ENCODE peak calls at places on chromosomes 3 and 15, in ten cellular contexts. C is mucosa of descending colon, J is Panc1, N is neuronal stem cell, D is AG04450, O is AG09309, B is foreskin fibroblast, Q is uterus, F is MM.1S, H is AG04449. U is an unnamed sample.

GRCh38 chr3:126816956-126817777 is 113.1 kb downstream of the CHCHD6 start:
- DNase-seq in C (no peak), J (no peak), N (no peak), D (no peak), O (no peak), B (peak), Q (no peak), F (peak), H (no peak), U (peak)

GRCh38 chr15:67146214-67146613 is 80.8 kb downstream of the SMAD3 start:
- DNase-seq in C (peak), J (no peak), N (no peak), D (peak), O (no peak), B (peak), Q (peak), F (no peak), H (no peak), U (peak)

GRCh38 chr15:64096486-64097431 is 977 bp downstream of the SNX1 start:
- DNase-seq in C (no peak), J (no peak), N (no peak), D (no peak), O (no peak), B (peak), Q (no peak), F (peak), H (no peak), U (peak)

GRCh38 chr3:45712434-45713110 is 23.4 kb downstream of the SACM1L start:
- DNase-seq in C (no peak), J (no peak), N (no peak), D (no peak), O (no peak), B (no peak), Q (no peak), F (no peak), H (no peak), U (no peak)

GRCh38 chr15:64895285-64896065 is 16.2 kb upstream of the ANKDD1A start:
- DNase-seq in C (no peak), J (no peak), N (no peak), D (no peak), O (no peak), B (peak), Q (no peak), F (peak), H (no peak), U (peak)

GRCh38 chr15:65177901-65178300 is 7.2 kb downstream of the CLPX start:
- DNase-seq in C (no peak), J (no peak), N (no peak), D (no peak), O (no peak), B (no peak), Q (no peak), F (no peak), H (no peak), U (peak)

GRCh38 chr3:171225698-171226097 is 199.2 kb upstream of the SLC2A2 start:
- DNase-seq in C (no peak), J (no peak), N (no peak), D (no peak), O (peak), B (peak), Q (no peak), F (peak), H (peak), U (peak)

GRCh38 chr3:12810013-12810780 is 13.7 kb downstream of the CAND2 start:
- DNase-seq in C (peak), J (no peak), N (peak), D (peak), O (peak), B (peak), Q (peak), F (peak), H (peak), U (peak)

GRCh38 chr3:130081371-130081881 is at the start of gene ALG1L2:
- DNase-seq in C (no peak), J (no peak), N (no peak), D (no peak), O (no peak), B (no peak), Q (no peak), F (no peak), H (no peak), U (peak)

GRCh38 chr15:33094336-33094735 is 100.2 kb downstream of the FMN1 start:
- DNase-seq in C (no peak), J (no peak), N (no peak), D (no peak), O (no peak), B (peak), Q (no peak), F (no peak), H (no peak), U (peak)

GRCh38 chr3:5036858-5037257 is 57.6 kb downstream of the BHLHE40 start:
- DNase-seq in C (no peak), J (no peak), N (no peak), D (no peak), O (no peak), B (no peak), Q (no peak), F (no peak), H (no peak), U (no peak)

DNA sequence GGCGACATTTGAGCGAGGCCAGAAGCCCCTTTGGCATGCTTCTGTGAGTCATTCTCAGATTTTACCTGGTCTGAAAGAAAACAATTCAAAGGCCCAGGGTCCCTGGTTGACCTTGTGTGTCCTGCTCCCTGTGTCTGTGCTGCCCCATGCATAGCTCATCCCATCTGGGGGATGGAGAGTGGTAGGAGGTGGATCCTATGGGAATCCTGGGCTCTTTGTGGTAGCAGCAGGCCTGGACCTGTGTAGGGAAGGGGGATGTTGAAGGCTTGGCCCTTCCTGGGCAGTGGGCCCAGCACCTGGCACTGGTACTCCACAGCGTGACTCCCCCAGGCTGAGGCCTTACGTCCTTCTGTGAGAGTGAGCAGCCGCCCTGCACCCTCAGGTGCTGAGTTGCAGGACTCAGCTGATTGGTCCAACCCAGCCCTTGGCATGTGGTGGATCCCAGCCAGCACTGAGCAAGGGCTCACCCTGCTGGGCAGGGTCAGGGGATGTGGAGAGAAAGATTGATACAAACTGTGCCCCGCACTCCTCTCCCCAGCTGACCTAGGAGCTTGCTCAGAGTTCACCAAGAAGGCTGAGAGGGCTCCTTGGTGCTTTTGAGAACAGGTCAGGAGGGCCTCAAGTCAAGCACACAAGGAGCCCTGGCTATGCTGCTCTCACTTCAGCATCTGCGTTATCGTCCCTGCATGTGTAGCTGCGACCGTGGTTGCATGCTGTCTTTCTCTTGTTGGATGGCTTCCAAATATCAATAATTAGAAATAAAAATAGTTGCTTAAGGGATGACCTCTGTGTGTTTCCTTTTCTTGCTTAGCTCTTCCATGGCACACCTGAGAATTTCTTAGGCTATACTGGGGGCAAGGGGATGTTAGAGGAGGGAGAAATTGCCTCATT is 21.4 kb upstream of the JMJD7 start:
- DNase-seq in C (no peak), J (no peak), N (no peak), D (no peak), O (no peak), B (no peak), Q (no peak), F (no peak), H (no peak), U (no peak)
- H3K4me3 ChIP-seq in C (no peak), J (no peak), N (no peak), D (no peak), O (no peak), B (no peak), Q (no peak), F (no peak), H (no peak), U (no peak)

GRCh38 chr3:71504250-71505036 is 79.1 kb downstream of the FOXP1 start:
- DNase-seq in C (no peak), J (no peak), N (no peak), D (peak), O (peak), B (peak), Q (no peak), F (no peak), H (peak), U (peak)
- H3K4me3 ChIP-seq in C (no peak), J (no peak), N (no peak), D (peak), O (peak), B (peak), Q (no peak), F (no peak), H (peak), U (peak)

DNA sequence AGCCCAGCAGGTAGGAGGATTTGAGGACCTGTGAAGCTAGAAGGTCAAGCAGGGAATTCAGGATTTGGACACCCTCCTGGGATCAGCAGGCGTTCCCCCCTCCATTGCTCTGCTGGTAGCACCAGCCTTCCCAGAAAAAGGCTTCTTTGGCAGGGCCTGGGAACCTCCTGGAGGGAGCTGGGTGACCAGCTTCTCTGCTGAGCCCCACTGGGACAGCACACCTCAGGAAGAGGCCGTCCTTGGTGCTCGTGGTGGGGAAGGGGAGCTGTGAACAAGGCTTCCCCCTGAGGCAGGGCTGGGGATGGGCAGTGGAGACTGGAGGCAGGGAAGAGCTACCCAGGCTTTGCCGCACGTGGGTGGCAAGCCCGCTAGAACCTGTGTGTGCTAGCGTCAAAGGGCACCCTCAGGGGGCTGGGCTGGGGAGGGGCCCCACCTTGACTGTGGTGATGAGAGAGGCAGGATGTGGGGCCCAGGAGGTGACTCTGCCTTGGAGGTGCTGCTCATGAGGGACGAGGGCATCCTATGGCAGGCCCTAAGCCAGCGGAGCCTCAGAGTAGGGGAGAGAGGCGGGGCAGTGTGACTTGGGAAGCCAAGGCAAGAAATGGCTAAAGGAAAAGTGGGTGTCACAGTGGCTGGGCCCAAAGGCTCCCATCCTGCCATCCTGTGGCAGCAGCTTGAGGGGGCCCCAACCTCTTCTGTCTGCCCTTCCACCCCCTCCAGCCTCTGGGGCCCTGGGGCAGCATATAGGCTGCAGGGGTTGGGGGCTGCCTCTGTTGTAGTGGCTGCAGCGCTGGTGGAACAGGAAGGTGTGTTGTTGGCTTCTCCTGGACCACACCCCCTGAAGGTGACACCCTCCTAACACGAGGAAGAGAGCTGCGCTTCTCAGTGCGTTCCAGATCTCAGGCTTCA is 20.7 kb downstream of the KLF13 start:
- DNase-seq in C (peak), J (no peak), N (no peak), D (no peak), O (no peak), B (no peak), Q (no peak), F (no peak), H (no peak), U (no peak)
- H3K4me3 ChIP-seq in C (no peak), J (no peak), N (no peak), D (no peak), O (no peak), B (no peak), Q (no peak), F (peak), H (no peak), U (no peak)

GRCh38 chr3:197545111-197545510 is 10.7 kb downstream of the BDH1 start:
- DNase-seq in C (no peak), J (no peak), N (no peak), D (no peak), O (no peak), B (no peak), Q (no peak), F (no peak), H (no peak), U (no peak)

GRCh38 chr3:197547206-197547605 is 8.6 kb downstream of the BDH1 start:
- DNase-seq in C (no peak), J (no peak), N (no peak), D (no peak), O (no peak), B (no peak), Q (no peak), F (no peak), H (no peak), U (no peak)

GRCh38 chr3:197549261-197549885 is 6.4 kb downstream of the BDH1 start:
- DNase-seq in C (no peak), J (no peak), N (no peak), D (no peak), O (no peak), B (no peak), Q (no peak), F (no peak), H (no peak), U (no peak)

GRCh38 chr3:197546307-197547085 is 9.3 kb downstream of the BDH1 start:
- DNase-seq in C (no peak), J (no peak), N (no peak), D (no peak), O (no peak), B (no peak), Q (no peak), F (no peak), H (no peak), U (no peak)

GRCh38 chr3:197547618-197548017 is 8.2 kb downstream of the BDH1 start:
- DNase-seq in C (no peak), J (no peak), N (no peak), D (no peak), O (no peak), B (no peak), Q (no peak), F (no peak), H (no peak), U (no peak)
- H3K4me3 ChIP-seq in C (no peak), J (no peak), N (no peak), D (no peak), O (no peak), B (no peak), Q (no peak), F (no peak), H (no peak), U (no peak)

DNA sequence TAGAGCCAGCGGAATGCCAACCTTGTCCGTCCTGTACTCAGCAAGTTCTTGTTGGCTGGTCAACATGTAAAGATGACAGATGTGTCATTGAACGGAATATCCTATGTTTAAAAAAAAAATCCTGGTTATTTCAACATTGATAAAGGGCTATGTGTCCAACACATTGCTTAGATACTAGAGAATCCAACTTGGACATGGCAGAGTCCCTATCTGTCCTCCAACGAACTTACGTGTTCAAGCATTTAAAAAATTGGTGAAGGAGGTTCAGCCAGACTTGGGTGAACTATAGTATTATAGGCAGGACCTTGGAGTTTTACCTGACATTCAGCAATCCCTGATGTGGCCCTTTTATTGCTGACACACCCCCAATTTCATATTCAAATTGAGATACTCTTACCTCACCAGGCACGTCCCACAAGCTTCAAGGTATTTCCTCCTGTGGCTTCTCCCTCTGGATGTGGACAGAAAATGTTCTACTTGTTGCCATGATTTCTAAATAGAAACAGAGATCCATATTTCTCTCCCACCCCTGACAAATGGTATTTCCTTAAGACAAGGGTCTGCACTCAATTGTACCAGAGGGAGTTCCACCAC is 207.8 kb upstream of the TPM1 start:
- DNase-seq in C (no peak), J (no peak), N (no peak), D (no peak), O (no peak), B (no peak), Q (no peak), F (no peak), H (no peak), U (no peak)
- H3K4me3 ChIP-seq in C (no peak), J (no peak), N (no peak), D (no peak), O (no peak), B (no peak), Q (no peak), F (no peak), H (no peak), U (no peak)

GRCh38 chr3:107594870-107595269 is 72.1 kb downstream of the BBX start:
- DNase-seq in C (no peak), J (no peak), N (no peak), D (no peak), O (no peak), B (no peak), Q (no peak), F (no peak), H (no peak), U (no peak)

GRCh38 chr3:107600784-107601183 is 78.0 kb downstream of the BBX start:
- DNase-seq in C (no peak), J (no peak), N (no peak), D (no peak), O (no peak), B (no peak), Q (no peak), F (no peak), H (no peak), U (peak)

GRCh38 chr3:107599755-107600122 is 77.0 kb downstream of the BBX start:
- DNase-seq in C (no peak), J (no peak), N (no peak), D (no peak), O (no peak), B (no peak), Q (no peak), F (no peak), H (no peak), U (no peak)

GRCh38 chr3:107596639-107597038 is 73.9 kb downstream of the BBX start:
- DNase-seq in C (no peak), J (no peak), N (no peak), D (no peak), O (no peak), B (no peak), Q (no peak), F (no peak), H (no peak), U (no peak)

GRCh38 chr3:107598926-107599754 is 76.4 kb downstream of the BBX start:
- DNase-seq in C (peak), J (no peak), N (no peak), D (no peak), O (no peak), B (peak), Q (peak), F (no peak), H (no peak), U (peak)
- H3K4me3 ChIP-seq in C (no peak), J (peak), N (no peak), D (peak), O (peak), B (peak), Q (peak), F (peak), H (peak), U (peak)

DNA sequence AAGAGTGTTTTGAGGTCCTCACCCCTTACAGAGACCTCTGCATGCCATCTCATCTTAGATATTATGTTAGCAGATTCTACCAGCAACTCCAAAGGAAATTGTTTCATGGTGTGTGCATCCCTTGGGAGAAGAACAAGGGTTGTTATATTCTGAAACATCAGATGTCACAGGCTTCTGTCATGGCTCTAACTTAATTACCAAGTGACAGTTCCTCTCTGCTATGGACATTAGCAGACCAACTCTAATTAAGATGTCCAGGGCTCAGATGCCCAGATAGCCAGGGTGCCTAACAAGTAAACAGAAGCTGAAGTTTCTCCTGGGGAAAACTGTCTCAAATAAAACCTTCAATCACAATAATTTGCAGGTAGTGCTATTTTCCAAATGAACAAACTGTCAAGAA is 153.1 kb upstream of the BFSP2 start:
- DNase-seq in C (no peak), J (no peak), N (no peak), D (no peak), O (no peak), B (no peak), Q (no peak), F (no peak), H (no peak), U (no peak)
- H3K4me3 ChIP-seq in C (no peak), J (no peak), N (no peak), D (no peak), O (no peak), B (no peak), Q (no peak), F (no peak), H (no peak), U (no peak)

DNA sequence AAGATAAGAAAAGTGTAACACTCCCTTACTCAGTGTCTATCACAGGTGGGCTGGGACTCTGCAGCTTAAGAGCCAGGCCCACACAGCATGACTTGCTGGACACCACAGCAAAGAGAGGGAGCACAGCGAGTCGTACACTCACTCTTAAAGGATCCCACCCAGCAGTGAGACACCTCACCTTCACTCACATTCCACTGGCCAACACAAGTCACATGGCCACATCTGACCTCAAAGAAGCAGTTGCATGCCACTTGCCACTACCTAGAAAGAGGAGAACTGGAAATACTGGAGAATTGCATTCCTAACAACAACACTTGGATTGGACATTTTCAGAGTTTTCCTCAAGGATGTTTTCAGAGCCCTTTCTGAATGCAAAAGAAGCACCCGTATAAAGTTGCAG is 42.0 kb downstream of the TRIM42 start:
- DNase-seq in C (no peak), J (no peak), N (no peak), D (no peak), O (no peak), B (no peak), Q (no peak), F (no peak), H (no peak), U (peak)
- H3K4me3 ChIP-seq in C (no peak), J (no peak), N (no peak), D (no peak), O (no peak), B (no peak), Q (no peak), F (no peak), H (no peak), U (no peak)

GRCh38 chr3:39264053-39264452 is 15.8 kb downstream of the CX3CR1 start:
- DNase-seq in C (no peak), J (no peak), N (no peak), D (no peak), O (no peak), B (no peak), Q (no peak), F (peak), H (no peak), U (no peak)
- H3K4me3 ChIP-seq in C (no peak), J (no peak), N (no peak), D (no peak), O (no peak), B (no peak), Q (no peak), F (no peak), H (no peak), U (no peak)